ENCODE peak calls at places on chromosomes 4 and X, in five cellular contexts. I is GM12878, O is stomach, S is GM12892, E is transverse colon. M is an unnamed sample.

GRCh38 chr4:70601422-70602039 is 9.5 kb downstream of the AMBN start:
- DNase-seq in S (peak), O (peak), I (peak), E (peak), M (peak)

GRCh38 chr4:6721121-6721520 is 5.1 kb downstream of the BLOC1S4 start:
- DNase-seq in E (no peak), O (no peak), S (no peak), I (no peak), M (no peak)

GRCh38 chr4:186727149-186727976 is 3.7 kb upstream of the FAT1 start:
- DNase-seq in E (no peak), O (no peak), S (no peak), I (no peak), M (no peak)

GRCh38 chr4:16695896-16696295 is 202.5 kb downstream of the LDB2 start:
- DNase-seq in S (no peak), E (no peak), I (no peak), O (no peak), M (no peak)

GRCh38 chr4:163344147-163345050 is 707 bp downstream of the NPY5R start:
- DNase-seq in S (no peak), E (no peak), O (no peak), I (no peak), M (peak)

GRCh38 chr4:1873291-1873690 is 2.1 kb downstream of the NSD2 start:
- DNase-seq in S (no peak), E (no peak), O (no peak), I (no peak), M (no peak)

GRCh38 chr4:98996056-98996941 is 778 bp downstream of the METAP1 start:
- DNase-seq in S (no peak), O (no peak), I (no peak), E (peak), M (no peak)

GRCh38 chr4:26150948-26151347 is 169.9 kb upstream of the RBPJ start:
- DNase-seq in O (no peak), I (no peak), S (no peak), E (no peak), M (no peak)

GRCh38 chr4:182653596-182653995 is 263.6 kb downstream of the DCTD start:
- DNase-seq in I (no peak), E (no peak), S (no peak), O (no peak), M (no peak)

GRCh38 chr4:102037566-102037965 is 247.0 kb downstream of the BANK1 start:
- DNase-seq in I (no peak), O (no peak), E (no peak), S (no peak), M (no peak)

GRCh38 chrX:19954707-19955106 is 36.2 kb downstream of the BCLAF3 start:
- DNase-seq in E (no peak), I (no peak), O (no peak), S (no peak), M (no peak)

GRCh38 chr4:3346146-3346545 is 53.3 kb downstream of the RGS12 start:
- DNase-seq in O (peak), S (no peak), I (peak), E (peak), M (no peak)
- TF ChIP-seq POLR2AphosphoS5 in O (peak), S (no peak), I (no peak), E (no peak), M (no peak)

DNA sequence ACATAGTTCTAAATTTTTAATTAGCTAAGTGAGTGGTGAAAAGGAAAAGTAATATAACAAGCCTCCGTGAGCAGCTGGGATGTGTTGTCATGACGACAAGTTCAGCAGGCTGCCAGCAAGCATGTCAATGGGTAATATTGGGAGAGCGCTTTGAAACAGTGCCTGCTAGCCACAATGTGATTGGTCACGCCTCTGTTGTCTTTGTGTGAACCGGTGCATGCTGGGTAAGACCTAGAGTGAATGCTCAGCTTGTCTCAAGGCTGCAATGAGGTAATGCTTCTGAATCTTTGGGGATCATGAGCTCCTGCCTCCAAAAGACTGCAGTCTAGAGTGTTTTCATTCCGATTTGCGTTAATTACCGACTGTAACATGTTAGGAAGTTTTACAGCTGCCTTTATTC is 54.9 kb downstream of the STOX2 start:
- DNase-seq in I (no peak), E (peak), O (peak), S (no peak), M (no peak)
- TF ChIP-seq POLR2AphosphoS5 in I (no peak), E (peak), O (peak), S (no peak), M (no peak)

DNA sequence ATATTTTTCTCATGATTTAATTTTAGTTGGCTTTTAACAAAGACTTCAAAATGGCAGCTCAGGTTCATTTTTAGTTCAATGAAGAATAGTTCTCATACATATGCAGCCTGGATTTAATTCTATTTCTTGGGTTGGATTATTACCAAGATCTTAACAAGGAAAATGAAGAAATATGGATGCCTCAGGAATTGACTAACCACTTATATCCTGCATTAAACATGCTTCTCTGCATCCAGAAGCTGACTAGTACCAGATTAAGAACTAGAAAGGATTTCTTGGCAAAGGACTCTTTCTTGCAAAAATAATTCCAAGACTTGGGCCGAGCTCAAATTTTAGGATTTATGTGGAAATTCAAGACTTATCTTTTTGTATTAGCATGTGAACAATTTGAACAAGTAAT is 5.6 kb upstream of the KLHL2 start:
- DNase-seq in E (no peak), O (no peak), S (no peak), I (no peak), M (no peak)
- TF ChIP-seq POLR2AphosphoS5 in E (no peak), O (no peak), S (no peak), I (no peak), M (no peak)

DNA sequence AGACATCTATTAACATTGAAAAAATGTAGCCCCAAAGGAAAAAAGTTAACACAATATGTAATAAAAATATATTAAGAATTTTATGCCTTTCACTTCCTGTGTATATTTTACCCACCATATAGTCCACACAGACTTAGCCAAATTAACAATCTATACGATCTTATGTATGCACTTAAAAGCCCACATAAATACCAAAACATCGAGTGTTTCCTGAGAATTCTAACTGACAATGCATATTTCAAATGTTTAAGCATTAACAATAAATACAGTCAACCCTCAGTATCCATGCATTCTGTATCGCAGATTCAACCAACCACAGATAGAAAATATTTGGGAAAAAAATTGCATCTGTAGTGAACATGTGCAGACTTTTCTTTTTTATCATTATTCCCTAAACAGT is 226.8 kb downstream of the COL25A1 start:
- DNase-seq in E (no peak), S (no peak), O (no peak), I (no peak), M (no peak)
- TF ChIP-seq POLR2AphosphoS5 in E (no peak), S (no peak), O (no peak), I (no peak), M (no peak)

DNA sequence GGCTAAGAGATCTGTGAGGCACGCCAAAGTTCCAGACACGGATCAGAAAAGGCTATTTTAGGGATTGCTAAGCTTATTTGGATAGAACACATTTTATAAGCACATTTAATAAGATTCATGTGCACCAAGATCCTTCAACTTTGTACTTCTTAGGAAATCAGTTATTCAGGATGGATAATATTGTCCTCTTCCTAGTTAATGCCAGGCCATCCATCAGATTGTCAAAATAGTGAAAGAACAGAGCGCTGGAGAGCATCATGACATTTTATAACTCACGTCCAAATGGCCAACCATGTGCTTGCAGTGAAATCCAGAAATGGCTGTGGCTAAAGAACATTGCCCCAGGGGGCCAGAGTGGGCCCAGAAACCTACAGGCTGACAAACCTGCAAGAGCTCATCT is 129.9 kb downstream of the ATG4A start:
- DNase-seq in S (no peak), E (no peak), O (no peak), I (no peak), M (no peak)
- TF ChIP-seq POLR2AphosphoS5 in S (no peak), E (no peak), O (no peak), I (no peak), M (no peak)

GRCh38 chrX:37350034-37350365 is 836 bp downstream of the PRRG1 start:
- DNase-seq in E (no peak), O (no peak), I (no peak), S (no peak), M (no peak)

GRCh38 chrX:37348237-37349130 is 680 bp upstream of the PRRG1 start:
- DNase-seq in S (no peak), I (no peak), O (no peak), E (no peak), M (peak)

GRCh38 chrX:37347420-37347819 is 1.7 kb upstream of the PRRG1 start:
- DNase-seq in I (no peak), S (no peak), E (no peak), O (no peak), M (no peak)

GRCh38 chrX:37353646-37354045 is 4.5 kb downstream of the PRRG1 start:
- DNase-seq in O (no peak), S (no peak), E (no peak), I (no peak), M (no peak)

GRCh38 chrX:37349131-37350033 is at the start of gene PRRG1:
- DNase-seq in I (no peak), E (peak), O (peak), S (no peak), M (peak)
- TF ChIP-seq POLR2AphosphoS5 in I (no peak), E (peak), O (peak), S (no peak), M (peak)

GRCh38 chr4:86921608-86922252 is 13.1 kb upstream of the AFF1 start:
- DNase-seq in I (no peak), E (no peak), S (no peak), O (no peak), M (no peak)
- TF ChIP-seq POLR2AphosphoS5 in I (no peak), E (no peak), S (no peak), O (no peak), M (no peak)

GRCh38 chrX:131821945-131822622 is 201.0 kb upstream of the STK26 start:
- DNase-seq in E (peak), I (peak), S (no peak), O (peak), M (peak)
- TF ChIP-seq POLR2AphosphoS5 in E (peak), I (no peak), S (no peak), O (peak), M (peak)

DNA sequence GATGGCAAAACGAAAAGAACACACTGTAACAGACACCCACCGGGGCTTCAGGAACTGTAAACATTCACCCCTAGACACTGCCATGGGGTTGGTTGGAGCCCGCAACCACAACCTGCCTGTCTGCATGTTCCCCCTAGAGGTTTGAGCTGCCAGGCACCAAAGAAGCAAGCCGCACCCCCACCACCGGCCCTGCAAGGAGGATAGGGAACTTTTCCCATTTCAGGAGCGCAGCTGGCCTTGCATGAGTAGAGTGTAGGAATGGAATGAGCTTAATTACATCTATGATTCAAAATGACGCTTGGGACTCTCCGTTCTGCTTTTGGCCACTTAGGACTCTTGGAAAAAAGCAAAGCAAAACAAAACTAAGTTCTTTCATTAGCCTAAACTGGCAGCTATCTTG is 243.6 kb upstream of the CTSO start:
- DNase-seq in S (no peak), O (no peak), E (no peak), I (no peak), M (no peak)
- TF ChIP-seq POLR2AphosphoS5 in S (no peak), O (no peak), E (no peak), I (no peak), M (no peak)

GRCh38 chr4:100983426-100983825 is 363.9 kb downstream of the PPP3CA start:
- DNase-seq in E (no peak), S (no peak), I (no peak), O (no peak), M (no peak)

GRCh38 chr4:100988876-100989275 is 358.4 kb downstream of the PPP3CA start:
- DNase-seq in E (no peak), O (no peak), S (no peak), I (no peak), M (no peak)

GRCh38 chr4:100985576-100985975 is 361.8 kb downstream of the PPP3CA start:
- DNase-seq in O (no peak), E (no peak), S (no peak), I (no peak), M (peak)

GRCh38 chr4:100984901-100985300 is 362.4 kb downstream of the PPP3CA start:
- DNase-seq in O (no peak), S (no peak), E (no peak), I (no peak), M (no peak)

DNA sequence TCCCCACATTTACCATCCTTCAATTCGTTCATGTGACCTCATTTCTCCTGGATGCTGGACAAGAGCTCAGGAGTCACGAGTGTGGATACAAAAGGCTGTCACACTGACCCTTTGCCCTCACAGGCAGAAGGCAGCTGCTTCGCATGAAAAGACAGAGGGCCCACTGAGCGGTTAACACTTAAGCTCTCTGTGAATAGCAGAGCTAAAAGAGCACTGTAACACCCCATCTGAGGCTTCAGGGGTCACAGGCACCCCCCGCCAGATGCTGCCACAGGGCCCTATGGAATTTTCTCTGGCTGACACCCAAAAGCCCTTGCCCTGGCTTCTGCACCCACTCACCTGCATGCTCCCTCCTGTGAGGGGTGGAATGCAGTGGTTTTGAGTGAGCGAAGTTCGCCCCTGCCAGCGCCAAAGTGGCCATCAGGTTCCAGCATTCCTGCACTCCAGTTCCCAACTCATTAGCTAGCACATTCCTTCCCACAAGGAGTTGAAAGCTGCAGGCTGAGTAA is 360.9 kb downstream of the PPP3CA start:
- DNase-seq in S (no peak), O (no peak), I (no peak), E (no peak), M (peak)
- TF ChIP-seq POLR2AphosphoS5 in S (no peak), O (no peak), I (no peak), E (no peak), M (no peak)